ENCODE peak calls at places on chromosomes 4 and X, in nine cellular contexts. X is GM23248, F is SK-N-SH, I is PC-3, T is hepatocyte, P is GM23338, R is OCI-LY7, N is HCT116, S is MM.1S. E is an unnamed sample.

GRCh38 chr4:38166082-38166481 is 205.9 kb downstream of the PTTG2 start:
- DNase-seq in X (no peak), F (no peak), I (no peak), T (no peak), P (peak), R (peak), N (no peak), S (no peak), E (no peak)

GRCh38 chr4:7774301-7775019 is 165.2 kb downstream of the AFAP1 start:
- DNase-seq in X (no peak), F (no peak), I (no peak), T (no peak), P (no peak), R (no peak), N (no peak), S (no peak), E (no peak)

GRCh38 chrX:131821945-131822622 is 201.0 kb upstream of the STK26 start:
- DNase-seq in X (no peak), F (peak), I (no peak), T (no peak), P (no peak), R (no peak), N (no peak), S (peak), E (no peak)

GRCh38 chr4:156830356-156830755 is 141.2 kb downstream of the PDGFC start:
- DNase-seq in X (peak), F (no peak), I (peak), T (no peak), P (no peak), R (no peak), N (no peak), S (no peak), E (no peak)

GRCh38 chr4:3675251-3676115 is 90.7 kb upstream of the ADRA2C start:
- DNase-seq in X (no peak), F (no peak), I (no peak), T (no peak), P (peak), R (peak), N (peak), S (no peak), E (no peak)

GRCh38 chrX:131366387-131366786 is 77.3 kb upstream of the IGSF1 start:
- DNase-seq in X (no peak), F (no peak), I (peak), T (peak), P (peak), R (no peak), N (no peak), S (peak), E (no peak)

GRCh38 chr4:144615182-144615581 is 30.8 kb upstream of the HHIP start:
- DNase-seq in X (peak), F (no peak), I (peak), T (no peak), P (no peak), R (no peak), N (no peak), S (no peak), E (no peak)

GRCh38 chr4:153610623-153611376 is 73.3 kb upstream of the TLR2 start:
- DNase-seq in X (no peak), F (no peak), I (no peak), T (no peak), P (peak), R (no peak), N (no peak), S (no peak), E (no peak)

GRCh38 chr4:76926841-76927240 is 22.7 kb upstream of the SEPTIN11 start:
- DNase-seq in X (no peak), F (no peak), I (no peak), T (no peak), P (no peak), R (no peak), N (no peak), S (no peak), E (no peak)

GRCh38 chr4:109629775-109630174 is 69.7 kb downstream of the MCUB start:
- DNase-seq in X (no peak), F (no peak), I (peak), T (no peak), P (peak), R (no peak), N (no peak), S (no peak), E (no peak)

GRCh38 chr4:116358633-116359222 is 726.6 kb downstream of the TRAM1L1 start:
- DNase-seq in X (peak), F (peak), I (peak), T (peak), P (peak), R (peak), N (peak), S (peak), E (peak)

GRCh38 chr4:75786526-75786925 is 62.1 kb downstream of the USO1 start:
- DNase-seq in X (no peak), F (no peak), I (no peak), T (no peak), P (no peak), R (no peak), N (no peak), S (no peak), E (no peak)

GRCh38 chr4:25656031-25656430 is 380 bp downstream of the SLC34A2 start:
- DNase-seq in X (no peak), F (no peak), I (no peak), T (no peak), P (no peak), R (no peak), N (no peak), S (no peak), E (no peak)

GRCh38 chr4:118981171-118981838 is 92.7 kb downstream of the SYNPO2 start:
- DNase-seq in X (peak), F (no peak), I (no peak), T (no peak), P (peak), R (no peak), N (no peak), S (no peak), E (peak)

GRCh38 chrX:9897761-9898161 is 69.4 kb upstream of the CLDN34 start:
- DNase-seq in X (peak), F (no peak), I (no peak), T (no peak), P (no peak), R (no peak), N (no peak), S (no peak), E (no peak)

GRCh38 chrX:71994601-71995000 is 84.0 kb downstream of the NHSL2 start:
- DNase-seq in X (peak), F (no peak), I (no peak), T (no peak), P (no peak), R (no peak), N (no peak), S (no peak), E (no peak)

GRCh38 chr4:38069271-38069760 is 109.1 kb downstream of the PTTG2 start:
- DNase-seq in X (peak), F (peak), I (peak), T (peak), P (peak), R (peak), N (no peak), S (peak), E (peak)

DNA sequence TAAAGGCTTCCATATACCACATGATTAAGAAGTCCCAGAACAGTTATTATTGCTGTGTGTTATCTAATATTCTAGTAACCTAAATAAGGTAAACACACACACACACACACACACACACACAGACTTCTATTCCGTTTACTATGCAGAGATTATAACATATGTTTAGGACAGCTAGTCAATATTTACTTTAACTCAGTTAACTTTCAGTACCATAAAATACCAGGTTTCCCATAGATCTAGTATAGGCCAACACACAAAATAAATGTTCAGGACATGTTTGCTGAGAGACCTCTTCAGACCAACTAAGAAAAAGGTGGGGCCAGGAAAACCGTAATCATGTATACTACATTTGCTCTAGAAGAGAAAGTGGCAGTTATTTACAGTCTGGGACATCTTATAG is 365.5 kb downstream of the KLHL13 start:
- DNase-seq in X (no peak), F (no peak), I (no peak), T (no peak), P (no peak), R (no peak), N (no peak), S (no peak), E (no peak)
- H3K27ac ChIP-seq in X (no peak), F (no peak), I (no peak), T (no peak), P (no peak), R (no peak), N (no peak), S (no peak), E (no peak)

GRCh38 chrX:123835661-123836371 is 24.0 kb upstream of the XIAP start:
- DNase-seq in X (peak), F (no peak), I (peak), T (peak), P (no peak), R (no peak), N (peak), S (no peak), E (no peak)
- TF ChIP-seq EZH2phosphoT487 in X (no peak), F (no peak), I (no peak), T (no peak), P (no peak), R (no peak), N (no peak), S (no peak), E (no peak)

GRCh38 chrX:115392871-115393270 is 103.4 kb downstream of the LUZP4 start:
- DNase-seq in X (no peak), F (no peak), I (no peak), T (no peak), P (no peak), R (no peak), N (no peak), S (peak), E (no peak)

GRCh38 chrX:115392031-115392430 is 102.5 kb downstream of the LUZP4 start:
- DNase-seq in X (no peak), F (no peak), I (no peak), T (no peak), P (no peak), R (no peak), N (no peak), S (no peak), E (no peak)

GRCh38 chrX:115393271-115393670 is 103.8 kb downstream of the LUZP4 start:
- DNase-seq in X (peak), F (no peak), I (peak), T (peak), P (peak), R (no peak), N (no peak), S (no peak), E (no peak)

GRCh38 chrX:115387327-115387726 is 97.8 kb downstream of the LUZP4 start:
- DNase-seq in X (no peak), F (no peak), I (no peak), T (no peak), P (no peak), R (no peak), N (no peak), S (no peak), E (no peak)

GRCh38 chrX:115388879-115389278 is 99.4 kb downstream of the LUZP4 start:
- DNase-seq in X (no peak), F (no peak), I (no peak), T (no peak), P (no peak), R (no peak), N (no peak), S (no peak), E (no peak)
- H3K27ac ChIP-seq in X (no peak), F (no peak), I (no peak), T (no peak), P (no peak), R (no peak), N (no peak), S (no peak), E (no peak)

GRCh38 chr4:57020467-57021101 is 41.9 kb downstream of the POLR2B start:
- DNase-seq in X (peak), F (no peak), I (peak), T (no peak), P (no peak), R (no peak), N (no peak), S (no peak), E (no peak)
- TF ChIP-seq EZH2phosphoT487 in X (no peak), F (no peak), I (no peak), T (no peak), P (no peak), R (no peak), N (no peak), S (no peak), E (no peak)

GRCh38 chr4:113810906-113811305 is 49.4 kb upstream of the CAMK2D start:
- DNase-seq in X (peak), F (no peak), I (no peak), T (no peak), P (no peak), R (no peak), N (no peak), S (no peak), E (no peak)

GRCh38 chr4:113801882-113802281 is 40.3 kb upstream of the CAMK2D start:
- DNase-seq in X (no peak), F (no peak), I (no peak), T (no peak), P (no peak), R (no peak), N (no peak), S (no peak), E (no peak)

GRCh38 chr4:113811329-113811728 is 49.8 kb upstream of the CAMK2D start:
- DNase-seq in X (peak), F (no peak), I (no peak), T (no peak), P (no peak), R (no peak), N (no peak), S (no peak), E (no peak)

GRCh38 chr4:113809313-113809712 is 47.8 kb upstream of the CAMK2D start:
- DNase-seq in X (no peak), F (no peak), I (no peak), T (no peak), P (peak), R (no peak), N (no peak), S (no peak), E (no peak)

DNA sequence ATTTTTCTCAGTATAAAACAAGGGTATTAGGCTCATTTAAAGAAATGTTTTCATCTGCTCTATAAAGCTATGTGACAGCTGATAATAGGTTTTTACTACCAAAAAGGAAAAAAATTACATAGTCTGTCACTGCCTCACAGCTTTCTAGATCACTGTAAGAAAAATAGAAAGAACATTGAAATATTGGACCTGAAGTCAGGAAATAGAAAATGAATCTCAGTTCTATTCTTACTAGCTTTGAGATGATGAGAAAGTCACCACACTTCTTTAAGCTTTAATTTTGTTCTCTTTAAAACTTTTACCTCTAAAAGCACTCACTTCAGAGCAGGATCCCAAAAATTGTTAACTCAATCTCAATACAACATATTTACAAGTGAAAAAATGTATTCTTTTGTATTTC is 45.3 kb upstream of the CAMK2D start:
- DNase-seq in X (no peak), F (no peak), I (no peak), T (no peak), P (no peak), R (no peak), N (no peak), S (no peak), E (no peak)
- H3K27ac ChIP-seq in X (no peak), F (no peak), I (no peak), T (no peak), P (no peak), R (no peak), N (no peak), S (no peak), E (no peak)